ENCODE peak calls at places on chromosomes 3 and 15, in nine cellular contexts. F is nucleus accumbens; L is activated CD4-positive, alpha-beta T cell treated with anti-CD3 and anti-CD28 coated beads, Interleukin-2, amount 50 U/mL, for 1 hour; C is NCI-H1105 treated with DMSO at 0.1 percent for 48 hours; A is OCI-LY7; Q is stimulated activated CD8-positive, alpha-beta memory T cell treated with anti-CD3 and anti-CD28 coated beads, Interleukin-7, amount 100 ng/mL, for 4 hours; S is CD8-positive, alpha-beta memory T cell; X is stimulated activated CD4-positive, alpha-beta T cell treated with anti-CD3 and anti-CD28 coated beads, Interleukin-15, amount 100 ng/mL, for 24 hours; O is lung microvascular endothelial cell. N is an unnamed sample.

GRCh38 chr3:111619833-111620232 is 24.7 kb upstream of the ZBED2 start:
- DNase-seq in F (no peak), L (no peak), C (no peak), A (no peak), Q (no peak), S (no peak), X (no peak), O (no peak), N (no peak)

GRCh38 chr15:31503256-31503655 is 176.6 kb downstream of the KLF13 start:
- DNase-seq in F (no peak), L (no peak), C (no peak), A (no peak), Q (no peak), S (no peak), X (no peak), O (no peak), N (no peak)

GRCh38 chr3:18134386-18135082 is 290.6 kb downstream of the SATB1 start:
- DNase-seq in F (no peak), L (no peak), C (no peak), A (no peak), Q (no peak), S (no peak), X (no peak), O (no peak), N (peak)

GRCh38 chr3:196096382-196096953 is 14.6 kb upstream of the TFRC start:
- DNase-seq in F (peak), L (no peak), C (no peak), A (peak), Q (no peak), S (no peak), X (no peak), O (no peak), N (no peak)

GRCh38 chr3:52645549-52645948 is 40.2 kb downstream of the PBRM1 start:
- DNase-seq in F (no peak), L (no peak), C (no peak), A (no peak), Q (no peak), S (no peak), X (no peak), O (no peak), N (no peak)

GRCh38 chr3:33044676-33045075 is 52.3 kb downstream of the GLB1 start:
- DNase-seq in F (no peak), L (peak), C (no peak), A (peak), Q (no peak), S (peak), X (no peak), O (no peak), N (no peak)

GRCh38 chr3:196965112-196965803 is 3.4 kb downstream of the PIGZ start:
- DNase-seq in F (no peak), L (no peak), C (no peak), A (no peak), Q (no peak), S (no peak), X (no peak), O (no peak), N (no peak)

GRCh38 chr15:99016680-99017321 is 9.2 kb upstream of the PGPEP1L start:
- DNase-seq in F (no peak), L (no peak), C (no peak), A (no peak), Q (no peak), S (no peak), X (no peak), O (no peak), N (no peak)

GRCh38 chr3:177145954-177146353 is 51.3 kb downstream of the TBL1XR1 start:
- DNase-seq in F (no peak), L (no peak), C (no peak), A (peak), Q (no peak), S (no peak), X (no peak), O (no peak), N (no peak)

GRCh38 chr15:39936187-39936586 is 2.3 kb downstream of the EIF2AK4 start:
- DNase-seq in F (no peak), L (no peak), C (no peak), A (no peak), Q (no peak), S (no peak), X (no peak), O (peak), N (no peak)

GRCh38 chr15:89628791-89629715 is 26.2 kb downstream of the KIF7 start:
- DNase-seq in F (no peak), L (no peak), C (no peak), A (no peak), Q (no peak), S (peak), X (no peak), O (no peak), N (peak)

GRCh38 chr15:78429477-78429876 is 8.5 kb upstream of the IREB2 start:
- DNase-seq in F (no peak), L (no peak), C (peak), A (no peak), Q (no peak), S (no peak), X (no peak), O (no peak), N (no peak)

GRCh38 chr15:47945869-47946666 is 174.7 kb upstream of the SLC24A5 start:
- DNase-seq in F (no peak), L (no peak), C (no peak), A (no peak), Q (no peak), S (no peak), X (no peak), O (no peak), N (no peak)

GRCh38 chr3:27046346-27046745 is 322.8 kb downstream of the NEK10 start:
- DNase-seq in F (no peak), L (no peak), C (no peak), A (no peak), Q (no peak), S (no peak), X (no peak), O (no peak), N (no peak)

GRCh38 chr3:123096701-123097100 is 29.9 kb downstream of the PDIA5 start:
- DNase-seq in F (peak), L (no peak), C (no peak), A (no peak), Q (no peak), S (no peak), X (no peak), O (peak), N (no peak)